ENCODE peak calls at places on chromosome 13, in nine cellular contexts. D is NCI-H1417, A is GM23248, F is cardiac fibroblast, J is caudate nucleus, E is HS-5, V is AG04450, H is GM23338, O is ecto neural progenitor cell. R is an unnamed sample.
A peak's percentile ranks its signal among the peaks of the same experiment; 100 is the strongest.

GRCh38 chr13:47121092-47121763 is 224.4 kb upstream of the HTR2A start:
- DNase-seq in O (no peak), E (no peak), J (no peak), F (no peak), H (no peak), V (no peak), A (no peak), D (no peak), R (no peak)

GRCh38 chr13:97430296-97430695 is 3.7 kb upstream of the RAP2A start:
- DNase-seq in D (peak; percentile 74), H (no peak), F (no peak), E (no peak), V (no peak), J (no peak), A (no peak), O (no peak), R (no peak)

GRCh38 chr13:85379991-85380390 is 419.2 kb downstream of the SLITRK6 start:
- DNase-seq in O (no peak), V (no peak), E (no peak), F (no peak), A (no peak), J (no peak), D (no peak), H (no peak), R (no peak)

GRCh38 chr13:112931028-112931934 is 37.7 kb upstream of the MCF2L start:
- DNase-seq in O (no peak), H (peak; percentile 74), V (peak; percentile 46), D (peak; percentile 97), E (no peak), J (no peak), F (peak; percentile 81), A (peak; percentile 81), R (peak; percentile 57)

GRCh38 chr13:25286969-25287961 is at the start of gene MTMR6:
- DNase-seq in J (peak; percentile 89), D (peak; percentile 93), F (peak; percentile 93), V (peak; percentile 71), O (peak; percentile 97), H (peak; percentile 90), A (peak; percentile 87), E (no peak), R (peak; percentile 94)

GRCh38 chr13:93416943-93417342 is 190.3 kb downstream of the GPC6 start:
- DNase-seq in J (no peak), A (peak; percentile 4), V (no peak), F (no peak), D (no peak), E (no peak), H (no peak), O (no peak), R (no peak)

GRCh38 chr13:23741879-23742510 is 147.2 kb downstream of the MIPEP start:
- DNase-seq in E (no peak), A (peak; percentile 30), J (no peak), O (no peak), D (no peak), F (no peak), H (peak; percentile 81), V (no peak), R (no peak)

GRCh38 chr13:90686438-90686837 is 661.0 kb upstream of the MIR17HG start:
- DNase-seq in J (no peak), A (peak; percentile 93), O (no peak), D (no peak), V (peak; percentile 4), H (no peak), F (peak; percentile 91), E (peak; percentile 40), R (no peak)

GRCh38 chr13:114067381-114067885 is 65.0 kb downstream of the RASA3 start:
- DNase-seq in E (peak; percentile 25), J (no peak), V (no peak), A (peak; percentile 85), F (peak; percentile 35), H (no peak), O (no peak), D (no peak), R (no peak)

GRCh38 chr13:30413842-30414241 is 8.5 kb upstream of the UBE2L5 start:
- DNase-seq in V (no peak), H (no peak), J (no peak), A (no peak), E (no peak), F (no peak), D (no peak), O (no peak), R (no peak)

GRCh38 chr13:31172001-31172400 is 10.3 kb upstream of the HSPH1 start:
- DNase-seq in F (peak; percentile 80), O (no peak), J (no peak), H (no peak), E (no peak), V (no peak), A (peak; percentile 67), D (no peak), R (no peak)

GRCh38 chr13:43489168-43489730 is 297.5 kb downstream of the ENOX1 start:
- DNase-seq in H (no peak), V (no peak), J (no peak), D (no peak), O (no peak), F (no peak), A (no peak), E (no peak), R (peak; percentile 15)

GRCh38 chr13:40082644-40083043 is 427.2 kb downstream of the COG6 start:
- DNase-seq in H (no peak), V (no peak), D (no peak), J (no peak), A (no peak), F (peak; percentile 96), O (no peak), E (no peak), R (no peak)

GRCh38 chr13:78152415-78152814 is 233.8 kb upstream of the EDNRB start:
- DNase-seq in A (no peak), H (no peak), O (no peak), F (no peak), D (no peak), V (no peak), J (no peak), E (no peak), R (no peak)

GRCh38 chr13:113513761-113514160 is 23.2 kb upstream of the DCUN1D2 start:
- DNase-seq in H (no peak), A (no peak), O (no peak), J (no peak), F (no peak), E (no peak), V (no peak), D (no peak), R (no peak)

GRCh38 chr13:50812242-50812641 is 31.2 kb downstream of the DLEU7 start:
- DNase-seq in F (no peak), A (no peak), H (no peak), V (no peak), E (no peak), O (no peak), J (no peak), D (no peak), R (no peak)

GRCh38 chr13:111526922-111527321 is 206.5 kb downstream of the TEX29 start:
- DNase-seq in O (no peak), J (no peak), E (no peak), F (no peak), H (no peak), D (peak; percentile 76), V (no peak), A (no peak), R (no peak)

GRCh38 chr13:94309997-94310842 is 169.3 kb downstream of the DCT start:
- DNase-seq in J (no peak), F (peak; percentile 86), V (peak; percentile 68), D (no peak), H (no peak), E (peak; percentile 64), A (peak; percentile 79), O (no peak), R (no peak)

GRCh38 chr13:23765531-23765930 is 123.7 kb downstream of the MIPEP start:
- DNase-seq in O (no peak), V (no peak), J (no peak), H (no peak), F (no peak), D (no peak), E (no peak), A (no peak), R (no peak)

GRCh38 chr13:97253581-97254293 is 31.6 kb downstream of the MBNL2 start:
- DNase-seq in H (no peak), E (no peak), D (no peak), A (no peak), F (no peak), J (no peak), V (no peak), O (no peak), R (no peak)

GRCh38 chr13:25489238-25489637 is 117.5 kb downstream of the ATP8A2 start:
- DNase-seq in A (peak; percentile 4), D (peak; percentile 85), O (no peak), E (no peak), F (no peak), J (peak; percentile 61), H (peak; percentile 28), V (no peak), R (no peak)

GRCh38 chr13:113863511-113864302 is at the start of gene GAS6:
- DNase-seq in H (peak; percentile 48), V (no peak), A (peak; percentile 76), O (peak; percentile 78), E (no peak), D (peak; percentile 82), F (peak; percentile 35), J (peak; percentile 41), R (peak; percentile 80)

GRCh38 chr13:36297259-36297599 is 385 bp downstream of the CCDC169 start:
- DNase-seq in D (peak; percentile 62), J (no peak), A (peak; percentile 67), F (peak; percentile 62), O (no peak), V (no peak), E (no peak), H (no peak), R (no peak)